ENCODE peak calls at places on chromosomes 6 and 20, in nine cellular contexts. One of them, this sample, is unnamed.

GRCh38 chr6:62119401-62119800 is 166.6 kb downstream of the KHDRBS2 start:
- DNase-seq in IMR-90: no peak
- DNase-seq in stomach: no peak
- DNase-seq in testis: no peak
- DNase-seq in heart left ventricle: no peak
- DNase-seq in transverse colon: no peak
- DNase-seq in ovary: no peak
- DNase-seq in adrenal gland: no peak
- DNase-seq in A549: no peak
- DNase-seq in this sample: no peak

GRCh38 chr6:160226118-160226541 is 32.5 kb downstream of the SLC22A2 start:
- DNase-seq in stomach: no peak
- DNase-seq in ovary: no peak
- DNase-seq in IMR-90: no peak
- DNase-seq in transverse colon: no peak
- DNase-seq in testis: no peak
- DNase-seq in adrenal gland: no peak
- DNase-seq in heart left ventricle: no peak
- DNase-seq in A549: no peak
- DNase-seq in this sample: no peak

GRCh38 chr6:163412345-163412744 is 2.2 kb upstream of the QKI start:
- DNase-seq in A549: no peak
- DNase-seq in testis: no peak
- DNase-seq in ovary: no peak
- DNase-seq in heart left ventricle: no peak
- DNase-seq in transverse colon: no peak
- DNase-seq in stomach: no peak
- DNase-seq in adrenal gland: no peak
- DNase-seq in IMR-90: no peak
- DNase-seq in this sample: no peak

GRCh38 chr6:57173056-57173885 is 1.1 kb downstream of the BAG2 start:
- DNase-seq in stomach: no peak
- DNase-seq in ovary: no peak
- DNase-seq in IMR-90: peak; percentile 24
- DNase-seq in transverse colon: peak; percentile 17
- DNase-seq in A549: no peak
- DNase-seq in heart left ventricle: peak; percentile 33
- DNase-seq in testis: peak; percentile 52
- DNase-seq in adrenal gland: no peak
- DNase-seq in this sample: no peak

GRCh38 chr6:132122871-132123270 is 171.7 kb upstream of the CCN2 start:
- DNase-seq in heart left ventricle: no peak
- DNase-seq in testis: no peak
- DNase-seq in transverse colon: no peak
- DNase-seq in stomach: no peak
- DNase-seq in IMR-90: peak; percentile 100
- DNase-seq in ovary: no peak
- DNase-seq in A549: no peak
- DNase-seq in adrenal gland: no peak
- DNase-seq in this sample: no peak

GRCh38 chr6:147758305-147758704 is 249.8 kb downstream of the SAMD5 start:
- DNase-seq in heart left ventricle: no peak
- DNase-seq in stomach: no peak
- DNase-seq in ovary: no peak
- DNase-seq in testis: peak; percentile 72
- DNase-seq in transverse colon: no peak
- DNase-seq in A549: no peak
- DNase-seq in IMR-90: no peak
- DNase-seq in adrenal gland: no peak
- DNase-seq in this sample: no peak

GRCh38 chr20:58130574-58130973 is 97.9 kb downstream of the ANKRD60 start:
- DNase-seq in IMR-90: no peak
- DNase-seq in transverse colon: no peak
- DNase-seq in stomach: no peak
- DNase-seq in heart left ventricle: no peak
- DNase-seq in adrenal gland: no peak
- DNase-seq in testis: no peak
- DNase-seq in A549: no peak
- DNase-seq in ovary: no peak
- DNase-seq in this sample: no peak

GRCh38 chr6:10621847-10622246 is 72.6 kb downstream of the C6orf52 start:
- DNase-seq in heart left ventricle: no peak
- DNase-seq in testis: no peak
- DNase-seq in A549: no peak
- DNase-seq in ovary: no peak
- DNase-seq in stomach: no peak
- DNase-seq in transverse colon: no peak
- DNase-seq in IMR-90: no peak
- DNase-seq in adrenal gland: no peak
- DNase-seq in this sample: no peak

GRCh38 chr6:49522710-49523593 is 23.2 kb downstream of the GLYATL3 start:
- DNase-seq in A549: peak; percentile 17
- DNase-seq in adrenal gland: no peak
- DNase-seq in testis: no peak
- DNase-seq in stomach: no peak
- DNase-seq in ovary: no peak
- DNase-seq in heart left ventricle: no peak
- DNase-seq in IMR-90: no peak
- DNase-seq in transverse colon: peak; percentile 15
- DNase-seq in this sample: no peak

DNA sequence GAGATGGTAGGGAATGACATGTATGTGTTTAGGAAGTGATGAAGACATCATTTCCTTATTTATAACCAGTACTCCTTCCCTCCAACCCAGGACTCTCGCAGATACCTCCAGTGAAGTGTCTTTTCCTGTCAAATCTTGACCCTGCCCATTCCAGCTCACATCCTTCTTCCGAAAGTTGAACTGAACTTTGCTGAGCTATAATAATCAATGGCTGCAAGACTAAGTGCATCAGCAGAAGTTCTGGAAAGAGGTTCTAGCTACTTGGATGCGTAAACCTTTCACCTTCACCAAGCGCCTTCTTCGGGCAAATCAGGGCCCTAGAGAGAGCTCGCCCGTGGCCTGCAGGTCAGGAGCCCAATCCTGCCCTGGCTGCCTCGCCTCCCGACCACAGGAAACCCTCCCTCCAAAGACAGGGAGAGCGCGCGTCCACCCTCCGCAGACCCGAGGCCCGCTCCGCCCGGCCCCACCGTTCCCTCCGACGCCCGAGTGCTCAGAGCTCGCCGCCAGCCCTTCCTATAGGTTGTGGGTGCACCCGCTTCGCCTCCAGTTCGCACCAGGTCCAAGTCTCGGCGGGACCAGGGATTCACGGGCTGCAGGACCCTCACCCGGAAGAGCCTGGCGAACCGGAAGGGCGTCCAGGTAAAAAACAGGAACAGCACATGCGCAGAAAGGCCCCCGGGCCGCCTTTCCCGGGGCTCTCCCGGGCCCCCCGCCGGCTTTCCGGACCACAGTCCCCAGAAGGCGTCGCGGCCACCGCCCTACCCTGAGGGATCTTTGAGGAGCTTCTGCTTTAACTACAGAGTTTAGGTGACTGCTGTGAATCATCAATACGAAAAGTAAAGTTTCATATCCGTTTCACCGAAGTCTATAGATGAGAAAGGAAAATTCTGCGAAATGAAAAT is at the start of gene ZNF334:
- DNase-seq in transverse colon: peak; percentile 28
- DNase-seq in ovary: peak; percentile 86
- DNase-seq in adrenal gland: peak; percentile 77
- DNase-seq in A549: no peak
- DNase-seq in testis: peak; percentile 84
- DNase-seq in heart left ventricle: peak; percentile 81
- DNase-seq in IMR-90: peak; percentile 8
- DNase-seq in stomach: peak; percentile 62
- DNase-seq in this sample: no peak
- TF ChIP-seq POLR2A in transverse colon: no peak
- TF ChIP-seq POLR2A in ovary: no peak
- TF ChIP-seq POLR2A in adrenal gland: no peak
- TF ChIP-seq POLR2A in A549: no peak
- TF ChIP-seq POLR2A in testis: no peak
- TF ChIP-seq POLR2A in heart left ventricle: peak; percentile 26
- TF ChIP-seq POLR2A in IMR-90: no peak
- TF ChIP-seq POLR2A in stomach: no peak
- TF ChIP-seq POLR2A in this sample: peak; percentile 35

GRCh38 chr6:137216875-137217553 is 2.2 kb downstream of the IFNGR1 start:
- DNase-seq in heart left ventricle: no peak
- DNase-seq in testis: peak; percentile 28
- DNase-seq in transverse colon: no peak
- DNase-seq in stomach: peak; percentile 46
- DNase-seq in ovary: no peak
- DNase-seq in adrenal gland: no peak
- DNase-seq in IMR-90: no peak
- DNase-seq in A549: no peak
- DNase-seq in this sample: no peak

GRCh38 chr6:137217801-137218472 is 1.2 kb downstream of the IFNGR1 start:
- DNase-seq in adrenal gland: peak; percentile 61
- DNase-seq in testis: peak; percentile 24
- DNase-seq in transverse colon: peak; percentile 67
- DNase-seq in ovary: no peak
- DNase-seq in stomach: no peak
- DNase-seq in heart left ventricle: peak; percentile 44
- DNase-seq in A549: no peak
- DNase-seq in IMR-90: peak; percentile 18
- DNase-seq in this sample: no peak

GRCh38 chr6:137218473-137218916 is 690 bp downstream of the IFNGR1 start:
- DNase-seq in transverse colon: peak; percentile 52
- DNase-seq in IMR-90: peak; percentile 52
- DNase-seq in heart left ventricle: no peak
- DNase-seq in ovary: no peak
- DNase-seq in adrenal gland: peak; percentile 76
- DNase-seq in testis: peak; percentile 65
- DNase-seq in stomach: no peak
- DNase-seq in A549: no peak
- DNase-seq in this sample: peak; percentile 20

GRCh38 chr6:137219664-137220252 is 573 bp upstream of the IFNGR1 start:
- DNase-seq in testis: no peak
- DNase-seq in A549: no peak
- DNase-seq in ovary: no peak
- DNase-seq in heart left ventricle: no peak
- DNase-seq in IMR-90: no peak
- DNase-seq in stomach: no peak
- DNase-seq in adrenal gland: no peak
- DNase-seq in transverse colon: no peak
- DNase-seq in this sample: no peak

GRCh38 chr6:137218917-137219663 is at the start of gene IFNGR1:
- DNase-seq in stomach: peak; percentile 98
- DNase-seq in heart left ventricle: peak; percentile 99
- DNase-seq in ovary: peak; percentile 98
- DNase-seq in adrenal gland: peak; percentile 98
- DNase-seq in testis: peak; percentile 98
- DNase-seq in IMR-90: peak; percentile 86
- DNase-seq in transverse colon: peak; percentile 99
- DNase-seq in A549: peak; percentile 90
- DNase-seq in this sample: peak; percentile 75
- TF ChIP-seq POLR2A in stomach: no peak
- TF ChIP-seq POLR2A in heart left ventricle: peak; percentile 98
- TF ChIP-seq POLR2A in ovary: peak; percentile 99
- TF ChIP-seq POLR2A in adrenal gland: peak; percentile 95
- TF ChIP-seq POLR2A in testis: peak; percentile 92
- TF ChIP-seq POLR2A in IMR-90: peak; percentile 86
- TF ChIP-seq POLR2A in transverse colon: peak; percentile 98
- TF ChIP-seq POLR2A in A549: peak; percentile 64
- TF ChIP-seq POLR2A in this sample: peak; percentile 83

DNA sequence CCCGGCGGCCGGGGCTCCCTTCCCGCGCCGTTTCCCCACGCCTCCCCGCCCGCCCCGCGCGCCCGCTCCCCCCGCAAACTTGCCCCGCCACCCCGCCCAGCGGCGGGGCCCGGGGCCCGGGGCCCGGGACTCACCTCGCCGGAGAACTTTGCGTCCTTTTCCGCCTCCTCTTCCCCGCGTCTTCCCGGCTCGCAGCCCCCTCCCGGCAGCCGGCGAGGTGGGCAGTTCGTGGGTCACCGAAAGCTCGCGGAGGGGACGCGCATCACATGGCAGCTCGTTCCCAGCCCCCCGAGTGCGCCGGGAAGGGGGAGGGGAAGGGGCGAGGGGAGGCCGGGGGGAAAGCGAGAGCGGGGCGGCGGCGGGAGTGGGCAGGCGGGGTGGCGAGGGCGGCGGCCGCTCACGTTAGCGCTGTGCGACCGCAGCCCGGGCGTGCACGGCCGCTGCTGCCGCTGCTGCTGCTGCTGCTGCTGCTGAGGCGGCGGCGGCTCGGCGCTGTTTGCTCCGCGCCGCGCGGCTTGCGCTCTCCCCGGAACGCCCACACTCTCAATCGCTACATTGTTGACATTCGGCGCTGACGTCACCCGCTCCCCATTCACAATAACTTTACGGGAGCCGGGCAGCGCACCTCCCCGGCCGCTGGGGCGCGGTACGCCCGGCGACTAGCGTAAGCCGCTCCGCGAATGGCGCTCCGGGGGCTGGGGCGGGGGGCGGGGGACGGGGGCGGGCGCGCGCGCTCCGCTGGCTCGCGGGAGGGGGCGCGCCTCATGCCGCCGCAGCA is at the start of gene BACH2:
- DNase-seq in IMR-90: peak; percentile 92
- DNase-seq in A549: peak; percentile 67
- DNase-seq in heart left ventricle: peak; percentile 90
- DNase-seq in testis: peak; percentile 96
- DNase-seq in stomach: peak; percentile 95
- DNase-seq in ovary: peak; percentile 96
- DNase-seq in adrenal gland: peak; percentile 79
- DNase-seq in transverse colon: peak; percentile 93
- DNase-seq in this sample: no peak
- TF ChIP-seq POLR2A in IMR-90: peak; percentile 64
- TF ChIP-seq POLR2A in A549: no peak
- TF ChIP-seq POLR2A in heart left ventricle: peak; percentile 49
- TF ChIP-seq POLR2A in testis: no peak
- TF ChIP-seq POLR2A in stomach: no peak
- TF ChIP-seq POLR2A in ovary: peak; percentile 60
- TF ChIP-seq POLR2A in adrenal gland: no peak
- TF ChIP-seq POLR2A in transverse colon: peak; percentile 25
- TF ChIP-seq POLR2A in this sample: no peak

GRCh38 chr20:41617931-41618806 is at the start of gene CHD6:
- DNase-seq in IMR-90: peak; percentile 99
- DNase-seq in A549: peak; percentile 99
- DNase-seq in stomach: peak; percentile 100
- DNase-seq in transverse colon: peak; percentile 99
- DNase-seq in ovary: peak; percentile 100
- DNase-seq in heart left ventricle: peak; percentile 100
- DNase-seq in adrenal gland: peak; percentile 100
- DNase-seq in testis: peak; percentile 100
- DNase-seq in this sample: peak; percentile 99
- TF ChIP-seq POLR2A in IMR-90: peak; percentile 39
- TF ChIP-seq POLR2A in A549: no peak
- TF ChIP-seq POLR2A in stomach: no peak
- TF ChIP-seq POLR2A in transverse colon: peak; percentile 46
- TF ChIP-seq POLR2A in ovary: no peak
- TF ChIP-seq POLR2A in heart left ventricle: peak; percentile 61
- TF ChIP-seq POLR2A in adrenal gland: no peak
- TF ChIP-seq POLR2A in testis: no peak
- TF ChIP-seq POLR2A in this sample: no peak